ENCODE peak calls at places on chromosomes 2 and 18, in five cellular contexts. U is B cell, N is HCT116, P is fibroblast of lung, I is dorsolateral prefrontal cortex. E is an unnamed sample.

GRCh38 chr18:58962331-58962730 is 97.7 kb downstream of the ZNF532 start:
- DNase-seq in U (no peak), N (no peak), P (no peak), I (no peak), E (no peak)

GRCh38 chr2:240577281-240578109 is 9.0 kb upstream of the CAPN10 start:
- DNase-seq in N (no peak), I (no peak), P (no peak), U (no peak), E (no peak)

GRCh38 chr2:242004902-242005230 is 135.3 kb downstream of the RTP5 start:
- DNase-seq in P (no peak), N (no peak), U (no peak), I (no peak), E (no peak)

GRCh38 chr2:107303964-107304363 is 418.0 kb upstream of the ST6GAL2 start:
- DNase-seq in P (no peak), I (no peak), U (no peak), N (no peak), E (no peak)

GRCh38 chr2:170142502-170142901 is 35.4 kb upstream of the MYO3B start:
- DNase-seq in N (no peak), I (no peak), U (no peak), P (no peak), E (no peak)

GRCh38 chr2:43224131-43224570 is 2.3 kb downstream of the ZFP36L2 start:
- DNase-seq in U (peak; percentile 53), P (peak; percentile 84), I (peak; percentile 65), N (no peak), E (no peak)

GRCh38 chr2:181526014-181526413 is 68.8 kb downstream of the ITGA4 start:
- DNase-seq in N (no peak), I (no peak), P (no peak), U (no peak), E (no peak)

GRCh38 chr2:40451926-40452605 is at the start of gene SLC8A1:
- DNase-seq in U (peak; percentile 38), P (peak; percentile 49), I (peak; percentile 55), N (no peak), E (no peak)

GRCh38 chr2:54704688-54705605 is 18.5 kb upstream of the EML6 start:
- DNase-seq in I (no peak), P (peak; percentile 83), U (peak; percentile 49), N (peak; percentile 42), E (no peak)

GRCh38 chr2:95072424-95072823 is 46.9 kb downstream of the MAL start:
- DNase-seq in N (no peak), U (no peak), I (no peak), P (no peak), E (no peak)

GRCh38 chr2:176145085-176145969 is 6.0 kb upstream of the HOXD4 start:
- DNase-seq in I (no peak), U (no peak), N (no peak), P (no peak), E (no peak)

GRCh38 chr2:7625392-7626138 is 708.4 kb downstream of the RNF144A start:
- DNase-seq in I (no peak), U (peak; percentile 8), N (no peak), P (no peak), E (no peak)

GRCh38 chr2:234425923-234426603 is 70.8 kb downstream of the ARL4C start:
- DNase-seq in I (no peak), N (no peak), P (no peak), U (peak; percentile 79), E (no peak)

GRCh38 chr18:47605093-47605492 is 325.4 kb downstream of the SMAD2 start:
- DNase-seq in P (no peak), U (no peak), I (no peak), N (no peak), E (no peak)

GRCh38 chr2:205654878-205655601 is 27.3 kb upstream of the NRP2 start:
- DNase-seq in U (no peak), I (no peak), P (peak; percentile 56), N (no peak), E (no peak)

GRCh38 chr2:95349568-95350319 is 52.6 kb downstream of the KCNIP3 start:
- DNase-seq in U (no peak), I (no peak), P (no peak), N (no peak), E (no peak)

GRCh38 chr2:73101626-73102256 is 11.0 kb downstream of the RAB11FIP5 start:
- DNase-seq in U (no peak), I (no peak), P (no peak), N (no peak), E (no peak)

GRCh38 chr2:98768765-98769476 is 38.0 kb upstream of the MGAT4A start:
- DNase-seq in N (no peak), I (no peak), P (no peak), U (no peak), E (no peak)

GRCh38 chr2:214587442-214587841 is 176.6 kb downstream of the VWC2L start:
- DNase-seq in I (no peak), U (no peak), P (no peak), N (no peak), E (no peak)

GRCh38 chr18:79877163-79878091 is 74.0 kb downstream of the SLC66A2 start:
- DNase-seq in U (no peak), P (no peak), I (peak; percentile 41), N (no peak), E (no peak)

GRCh38 chr18:41391616-41392610 is 563.1 kb upstream of the PIK3C3 start:
- DNase-seq in U (no peak), I (peak; percentile 70), P (peak; percentile 72), N (no peak), E (no peak)

GRCh38 chr2:9179572-9180201 is 26.9 kb upstream of the ASAP2 start:
- DNase-seq in I (no peak), N (peak; percentile 83), P (peak; percentile 87), U (no peak), E (no peak)

GRCh38 chr2:165008916-165009315 is 53.6 kb upstream of the SLC38A11 start:
- DNase-seq in N (no peak), P (no peak), I (no peak), U (no peak), E (no peak)

GRCh38 chr2:96522304-96523203 is 14.0 kb upstream of the ARID5A start:
- DNase-seq in N (no peak), I (no peak), P (no peak), U (no peak), E (no peak)

GRCh38 chr2:68237404-68237803 is 14.9 kb downstream of the PPP3R1 start:
- DNase-seq in I (no peak), U (no peak), P (peak; percentile 68), N (no peak), E (no peak)

GRCh38 chr2:42100696-42101585 is 53.1 kb downstream of the PKDCC start:
- DNase-seq in I (peak; percentile 69), N (no peak), U (peak; percentile 83), P (peak; percentile 47), E (no peak)

GRCh38 chr2:79368116-79368630 is 144.7 kb upstream of the CTNNA2 start:
- DNase-seq in U (no peak), I (no peak), P (no peak), N (no peak), E (no peak)

GRCh38 chr2:84897773-84898172 is 7.7 kb upstream of the TMSB10 start:
- DNase-seq in U (no peak), N (no peak), I (no peak), P (no peak), E (no peak)

GRCh38 chr2:43059183-43059897 is 167.1 kb downstream of the ZFP36L2 start:
- DNase-seq in I (peak; percentile 75), P (peak; percentile 99), U (no peak), N (no peak), E (no peak)

DNA sequence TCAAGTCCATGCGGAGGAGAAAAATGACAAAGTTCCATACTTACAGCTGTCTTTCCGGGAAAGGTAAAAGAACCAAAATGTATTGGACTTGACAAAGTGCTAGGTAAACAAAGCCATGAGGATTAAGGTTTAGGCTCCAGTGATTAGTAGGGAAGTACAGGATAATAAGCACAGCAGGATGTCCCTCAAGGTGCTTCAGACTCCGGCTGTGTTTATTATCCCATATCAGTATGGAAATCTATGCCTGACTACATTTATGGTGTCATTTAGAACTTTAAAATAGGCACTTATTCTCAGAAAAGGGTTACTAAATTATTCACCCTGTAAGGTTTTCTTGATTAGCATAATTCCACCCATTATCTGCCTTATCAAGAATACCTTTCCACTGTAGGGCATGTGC is 136.3 kb upstream of the CCDC68 start:
- DNase-seq in P (no peak), I (no peak), N (no peak), U (no peak), E (no peak)
- TF ChIP-seq CTCF in P (no peak), I (no peak), N (no peak), U (no peak), E (no peak)

GRCh38 chr2:48541696-48542389 is 11.9 kb downstream of the STON1 start:
- DNase-seq in P (no peak), N (no peak), I (no peak), U (no peak), E (no peak)

GRCh38 chr2:48543895-48544294 is 13.9 kb downstream of the STON1 start:
- DNase-seq in N (no peak), U (no peak), P (no peak), I (no peak), E (no peak)

GRCh38 chr2:48540237-48540935 is 10.4 kb downstream of the STON1 start:
- DNase-seq in P (no peak), N (no peak), I (no peak), U (no peak), E (no peak)

GRCh38 chr2:48548871-48549270 is 18.9 kb downstream of the STON1 start:
- DNase-seq in P (peak; percentile 33), N (no peak), I (no peak), U (no peak), E (no peak)

DNA sequence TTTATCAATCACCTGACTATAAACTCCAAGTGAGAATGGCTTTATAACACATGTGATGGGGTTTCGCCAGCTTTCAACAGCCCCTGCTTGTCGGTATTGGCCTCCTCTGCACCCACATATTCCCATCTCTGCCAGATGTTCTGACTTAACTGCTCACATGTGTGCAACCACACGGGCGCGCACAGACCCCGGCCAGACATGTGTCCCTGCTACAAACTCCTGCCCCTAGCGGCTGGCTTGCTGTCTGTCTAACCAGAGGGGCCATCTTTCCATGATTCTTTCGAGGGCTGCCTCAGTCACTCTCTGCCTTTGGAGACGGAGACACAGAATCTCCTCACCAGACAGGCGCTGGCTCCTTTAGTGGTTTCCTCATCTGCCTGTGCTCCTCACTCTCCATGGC is 15.3 kb downstream of the STON1 start:
- DNase-seq in N (no peak), P (no peak), U (no peak), I (no peak), E (no peak)
- TF ChIP-seq CTCF in N (peak; percentile 5), P (no peak), U (no peak), I (no peak), E (no peak)

GRCh38 chr2:23760746-23761145 is 166.2 kb downstream of the ATAD2B start:
- DNase-seq in I (no peak), P (peak; percentile 90), U (no peak), N (peak; percentile 18), E (no peak)
- TF ChIP-seq CTCF in I (peak; percentile 52), P (peak; percentile 7), U (no peak), N (peak; percentile 15), E (no peak)

GRCh38 chr2:196466581-196466980 is 172.9 kb upstream of the CCDC150 start:
- DNase-seq in N (no peak), U (no peak), I (no peak), P (no peak), E (no peak)

GRCh38 chr2:196473617-196474016 is 165.9 kb upstream of the CCDC150 start:
- DNase-seq in P (no peak), I (no peak), N (no peak), U (no peak), E (no peak)

GRCh38 chr2:196463706-196464105 is 175.8 kb upstream of the CCDC150 start:
- DNase-seq in N (no peak), P (no peak), U (no peak), I (no peak), E (no peak)

GRCh38 chr2:196464311-196464710 is 175.2 kb upstream of the CCDC150 start:
- DNase-seq in N (no peak), P (peak; percentile 27), I (no peak), U (no peak), E (no peak)

GRCh38 chr2:196468394-196468793 is 171.1 kb upstream of the CCDC150 start:
- DNase-seq in U (no peak), I (no peak), P (no peak), N (peak; percentile 13), E (no peak)
- TF ChIP-seq CTCF in U (no peak), I (no peak), P (no peak), N (peak; percentile 52), E (no peak)